ENCODE peak calls at places on chromosomes 13 and 19, in six cellular contexts. A, C, D, Y, M and F are unnamed samples.

GRCh38 chr19:51211833-51212232 is 13.0 kb upstream of the CD33 start:
- DNase-seq in A (no peak), Y (no peak), C (no peak), M (no peak), D (no peak), F (no peak)

GRCh38 chr13:34401741-34402140 is 540.3 kb upstream of the NBEA start:
- DNase-seq in Y (peak; percentile 10), C (no peak), M (no peak), A (no peak), D (no peak), F (no peak)

GRCh38 chr13:90999401-90999800 is 348.1 kb upstream of the MIR17HG start:
- DNase-seq in M (no peak), D (no peak), Y (no peak), C (no peak), A (no peak), F (no peak)

GRCh38 chr13:109366521-109366920 is 419.9 kb downstream of the IRS2 start:
- DNase-seq in M (no peak), C (no peak), Y (no peak), D (no peak), A (no peak), F (no peak)

GRCh38 chr19:33399081-33399744 is 25.7 kb downstream of the CEBPG start:
- DNase-seq in D (no peak), M (no peak), C (no peak), Y (no peak), A (no peak), F (no peak)

GRCh38 chr19:47305309-47305751 is 4.3 kb upstream of the C5AR1 start:
- DNase-seq in A (peak; percentile 69), Y (peak; percentile 92), D (peak; percentile 75), C (peak; percentile 70), M (peak; percentile 45), F (peak; percentile 68)

GRCh38 chr13:100392709-100393630 is 195.6 kb downstream of the GGACT start:
- DNase-seq in C (peak; percentile 53), D (peak; percentile 84), Y (peak; percentile 100), A (peak; percentile 18), M (no peak), F (peak; percentile 90)

GRCh38 chr13:76014618-76015315 is 378.6 kb downstream of the LMO7 start:
- DNase-seq in D (no peak), M (no peak), Y (peak; percentile 34), A (no peak), C (peak; percentile 21), F (no peak)

GRCh38 chr13:35695411-35695810 is 218.9 kb upstream of the MAB21L1 start:
- DNase-seq in D (no peak), Y (peak; percentile 23), A (no peak), C (no peak), M (no peak), F (no peak)

GRCh38 chr13:100721885-100722512 is 47.4 kb upstream of the TMTC4 start:
- DNase-seq in D (peak; percentile 44), Y (peak; percentile 54), A (no peak), M (peak; percentile 21), C (peak; percentile 52), F (peak; percentile 53)

GRCh38 chr19:38047048-38047435 is 140.0 kb downstream of the SIPA1L3 start:
- DNase-seq in M (no peak), D (no peak), Y (no peak), A (no peak), C (no peak), F (no peak)

GRCh38 chr19:11345122-11345752 is 831 bp downstream of the TMEM205 start:
- DNase-seq in M (no peak), Y (no peak), A (no peak), D (peak; percentile 40), C (peak; percentile 41), F (no peak)

GRCh38 chr19:7904074-7905020 is 670 bp downstream of the MAP2K7 start:
- DNase-seq in Y (no peak), A (no peak), C (no peak), D (peak; percentile 62), M (peak; percentile 51), F (peak; percentile 45)

GRCh38 chr19:35229601-35230000 is 1.1 kb upstream of the FAM187B start:
- DNase-seq in M (no peak), Y (no peak), C (no peak), D (no peak), A (no peak), F (no peak)

GRCh38 chr19:45104658-45105384 is 11.8 kb downstream of the PPP1R37 start:
- DNase-seq in A (no peak), Y (no peak), C (no peak), D (no peak), M (no peak), F (no peak)

GRCh38 chr13:114272977-114273376 is 8.4 kb upstream of the UPF3A start:
- DNase-seq in A (no peak), Y (no peak), M (no peak), D (no peak), C (no peak), F (no peak)

GRCh38 chr19:17136026-17136425 is 60.4 kb downstream of the MYO9B start:
- DNase-seq in A (no peak), M (no peak), C (no peak), D (no peak), Y (no peak), F (no peak)

GRCh38 chr19:8331263-8331840 is 10.1 kb downstream of the RPS28 start:
- DNase-seq in M (no peak), D (no peak), C (no peak), Y (no peak), A (no peak), F (no peak)

GRCh38 chr13:94657167-94657566 is 55.2 kb downstream of the SOX21 start:
- DNase-seq in M (no peak), Y (peak; percentile 69), A (no peak), D (no peak), C (no peak), F (no peak)

GRCh38 chr19:44236384-44236783 is 23.3 kb upstream of the ZNF233 start:
- DNase-seq in C (no peak), M (no peak), D (no peak), Y (no peak), A (no peak), F (no peak)

GRCh38 chr13:109804654-109805053 is 18.3 kb upstream of the IRS2 start:
- DNase-seq in D (no peak), Y (no peak), M (no peak), C (no peak), A (no peak), F (no peak)

GRCh38 chr13:86282450-86282849 is 483.2 kb upstream of the SLITRK6 start:
- DNase-seq in C (no peak), D (no peak), M (no peak), Y (peak; percentile 13), A (no peak), F (no peak)

GRCh38 chr19:38409631-38410133 is 6.8 kb downstream of the FAM98C start:
- DNase-seq in C (peak; percentile 22), A (peak; percentile 50), M (no peak), Y (peak; percentile 44), D (no peak), F (no peak)

GRCh38 chr19:16886305-16886880 is 2.4 kb upstream of the F2RL3 start:
- DNase-seq in M (no peak), Y (peak; percentile 87), A (peak; percentile 81), C (peak; percentile 45), D (no peak), F (no peak)

GRCh38 chr13:72983085-72983768 is 75.6 kb upstream of the KLF5 start:
- DNase-seq in D (peak; percentile 56), Y (peak; percentile 82), C (peak; percentile 73), M (no peak), A (no peak), F (no peak)

GRCh38 chr19:47778089-47778953 is at the start of gene SELENOW:
- DNase-seq in Y (peak; percentile 64), M (peak; percentile 63), C (peak; percentile 82), D (peak; percentile 87), A (peak; percentile 80), F (peak; percentile 87)

GRCh38 chr19:16969127-16969526 is 57.5 kb downstream of the CPAMD8 start:
- DNase-seq in M (no peak), Y (no peak), D (no peak), C (no peak), A (no peak), F (peak; percentile 37)

GRCh38 chr19:37953125-37953524 is 46.1 kb downstream of the SIPA1L3 start:
- DNase-seq in A (no peak), M (no peak), D (no peak), C (peak; percentile 39), Y (no peak), F (no peak)

DNA sequence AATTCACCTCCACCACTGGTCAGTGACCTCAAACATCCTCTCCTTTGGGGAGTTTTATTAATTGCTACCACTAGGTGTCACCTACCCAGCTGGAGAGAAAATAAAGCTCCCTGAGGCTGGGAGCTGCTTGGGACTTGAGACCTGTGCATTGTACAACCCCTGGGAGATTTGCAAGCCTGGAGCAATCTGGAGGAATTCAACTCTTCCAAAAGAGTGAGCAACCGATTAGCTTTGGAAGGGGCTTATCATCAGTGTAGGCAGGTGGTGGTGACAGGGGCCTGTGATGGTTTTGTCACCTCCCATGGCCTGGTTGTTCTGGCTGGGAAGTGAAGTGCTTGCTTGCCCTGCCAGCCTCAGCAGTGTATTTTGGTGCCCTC is 30.2 kb upstream of the FRY start:
- DNase-seq in D (no peak), Y (peak; percentile 54), A (peak; percentile 24), M (no peak), C (peak; percentile 9), F (peak; percentile 55)
- TF ChIP-seq CTCF in D (peak; percentile 49), Y (peak; percentile 51), A (peak; percentile 64), M (peak; percentile 37), C (peak; percentile 58), F (peak; percentile 39)

GRCh38 chr19:52734340-52734892 is 428 bp downstream of the ZNF611 start:
- DNase-seq in A (peak; percentile 26), C (peak; percentile 16), Y (no peak), D (no peak), M (no peak), F (peak; percentile 20)
- H3K27ac ChIP-seq in A (peak overlapping the region; percentile 95), C (peak overlapping the region; percentile 58), Y (peak overlapping the region; percentile 52), D (peak overlapping the region; percentile 71), M (peak overlapping the region; percentile 74), F (peak overlapping the region; percentile 84)

GRCh38 chr13:111534646-111535461 is 214.4 kb downstream of the TEX29 start:
- DNase-seq in C (no peak), M (no peak), Y (no peak), D (no peak), A (no peak), F (no peak)
- TF ChIP-seq CTCF in C (no peak), M (no peak), Y (no peak), D (no peak), A (no peak), F (no peak)

DNA sequence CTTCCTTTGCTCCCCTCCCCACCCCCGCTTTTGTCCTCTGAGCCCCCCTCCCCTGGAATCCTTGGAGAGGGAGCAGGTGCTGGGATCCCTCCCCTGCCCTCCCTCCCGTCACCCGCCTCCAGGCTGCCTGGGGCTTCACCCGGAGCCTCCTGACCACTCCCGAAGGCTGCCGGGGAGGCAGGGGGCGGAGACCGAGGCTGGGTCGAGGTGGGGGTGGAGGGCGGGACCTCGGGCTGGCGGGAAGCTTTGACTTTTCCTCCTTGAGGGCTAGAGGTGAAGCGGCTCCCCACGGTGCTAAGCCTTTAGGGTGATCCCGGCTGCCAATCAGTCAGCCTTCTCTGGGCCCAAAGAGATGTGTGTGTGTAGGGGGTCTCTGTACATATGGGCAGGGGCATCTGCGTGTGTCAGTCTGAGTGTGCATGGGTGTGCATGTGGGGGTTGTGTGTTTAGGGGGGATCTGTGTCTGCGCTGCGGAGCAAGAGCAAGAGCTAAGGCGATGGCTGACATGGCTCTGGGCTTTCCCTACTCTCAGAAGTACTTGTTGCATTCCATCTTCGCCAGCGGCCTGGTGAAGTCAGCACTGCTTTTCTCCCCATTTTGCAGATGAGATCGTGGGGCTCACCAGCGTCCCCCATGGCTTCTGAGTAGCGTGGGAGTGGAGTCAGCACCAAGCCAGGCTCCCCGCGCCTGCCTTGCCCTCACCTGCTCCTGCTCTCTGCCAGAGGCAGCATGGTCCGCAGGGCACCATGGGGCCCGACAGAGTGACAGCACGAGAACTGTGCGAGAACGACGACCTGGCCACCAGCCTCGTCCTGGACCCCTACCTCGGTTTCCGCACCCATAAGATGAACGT is 1.7 kb downstream of the KMT5C start:
- DNase-seq in M (peak; percentile 36), D (peak; percentile 87), A (peak; percentile 68), C (peak; percentile 77), Y (peak; percentile 44), F (peak; percentile 84)
- H3K27ac ChIP-seq in M (no peak overlapping the region), D (no peak overlapping the region), A (no peak overlapping the region), C (no peak overlapping the region), Y (no peak overlapping the region), F (peak overlapping the region; percentile 97)